ENCODE peak calls at places on chromosomes 5 and 9, in four cellular contexts. A, K, T and N are unnamed samples. For H3K4me1, the result is how much of the 10 kb centered on the place peaks cover.

GRCh38 chr5:158639876-158640570 is 459.7 kb downstream of the EBF1 start:
- DNase-seq in K (no peak), T (no peak), A (no peak), N (no peak)

GRCh38 chr9:111413996-111414395 is 70.2 kb downstream of the ECPAS start:
- DNase-seq in K (no peak), T (no peak), A (no peak), N (no peak)

GRCh38 chr9:125088752-125089151 is 54.6 kb downstream of the SCAI start:
- DNase-seq in K (no peak), A (no peak), T (no peak), N (no peak)

GRCh38 chr5:172452398-172453205 is 1.7 kb downstream of the SH3PXD2B start:
- DNase-seq in A (no peak), T (no peak), K (peak), N (no peak)

GRCh38 chr5:132104561-132104960 is 31.0 kb downstream of the CSF2 start:
- DNase-seq in T (no peak), A (no peak), K (no peak), N (no peak)

GRCh38 chr5:178468196-178468685 is 122.0 kb downstream of the COL23A1 start:
- DNase-seq in K (no peak), A (no peak), T (no peak), N (no peak)

GRCh38 chr5:145834554-145834916 is 607 bp downstream of the PRELID2 start:
- DNase-seq in K (no peak), A (no peak), T (no peak), N (no peak)

GRCh38 chr5:116308391-116308790 is 223.6 kb downstream of the COMMD10 start:
- DNase-seq in K (no peak), T (no peak), A (no peak), N (no peak)

GRCh38 chr9:24900179-24900578 is 354.5 kb upstream of the IZUMO3 start:
- DNase-seq in A (no peak), T (no peak), K (no peak), N (no peak)

GRCh38 chr9:129763235-129763917 is 10.5 kb upstream of the PTGES start:
- DNase-seq in T (no peak), K (no peak), A (no peak), N (no peak)

GRCh38 chr5:9149988-9150387 is 395.9 kb downstream of the SEMA5A start:
- DNase-seq in A (no peak), T (no peak), K (no peak), N (no peak)

GRCh38 chr9:136328622-136329041 is 1.3 kb downstream of the GPSM1 start:
- DNase-seq in A (no peak), K (peak), T (peak), N (peak)

GRCh38 chr9:21336467-21336866 is 1.3 kb upstream of the KLHL9 start:
- DNase-seq in K (no peak), A (no peak), T (no peak), N (no peak)

GRCh38 chr9:114272739-114273431 is 50.0 kb upstream of the ORM1 start:
- DNase-seq in A (no peak), K (no peak), T (no peak), N (peak)

GRCh38 chr5:179696605-179697004 is 2.2 kb upstream of the CANX start:
- DNase-seq in T (no peak), K (no peak), A (no peak), N (no peak)

GRCh38 chr5:854966-855743 is 4.4 kb upstream of the ZDHHC11 start:
- DNase-seq in K (no peak), T (peak), A (no peak), N (no peak)

GRCh38 chr5:63825984-63826383 is 136.3 kb downstream of the HTR1A start:
- DNase-seq in T (no peak), A (no peak), K (no peak), N (no peak)

DNA sequence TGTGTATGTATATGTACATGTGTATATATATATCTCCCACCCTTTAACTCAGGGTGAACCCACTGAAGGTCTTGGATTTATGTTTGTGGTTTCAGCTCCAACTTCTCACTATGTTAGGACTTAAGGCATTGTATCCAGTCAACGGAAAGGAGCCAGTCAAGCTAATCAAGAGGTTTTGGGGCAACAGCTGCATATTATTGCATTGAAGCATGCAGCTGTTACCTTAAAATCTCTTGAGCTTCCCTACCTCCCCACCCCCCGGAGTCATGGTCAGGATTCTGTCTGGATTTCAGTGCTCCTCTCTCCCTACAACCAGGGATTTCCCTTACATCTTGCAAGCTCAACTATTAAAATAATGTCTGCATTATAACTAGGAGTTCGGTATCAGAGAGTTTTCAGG is 399.5 kb downstream of the SPOCK1 start:
- DNase-seq in T (no peak), K (no peak), A (no peak), N (no peak)
- H3K4me1 ChIP-seq in T (under half), K (under half), A (under half), N (under half)

DNA sequence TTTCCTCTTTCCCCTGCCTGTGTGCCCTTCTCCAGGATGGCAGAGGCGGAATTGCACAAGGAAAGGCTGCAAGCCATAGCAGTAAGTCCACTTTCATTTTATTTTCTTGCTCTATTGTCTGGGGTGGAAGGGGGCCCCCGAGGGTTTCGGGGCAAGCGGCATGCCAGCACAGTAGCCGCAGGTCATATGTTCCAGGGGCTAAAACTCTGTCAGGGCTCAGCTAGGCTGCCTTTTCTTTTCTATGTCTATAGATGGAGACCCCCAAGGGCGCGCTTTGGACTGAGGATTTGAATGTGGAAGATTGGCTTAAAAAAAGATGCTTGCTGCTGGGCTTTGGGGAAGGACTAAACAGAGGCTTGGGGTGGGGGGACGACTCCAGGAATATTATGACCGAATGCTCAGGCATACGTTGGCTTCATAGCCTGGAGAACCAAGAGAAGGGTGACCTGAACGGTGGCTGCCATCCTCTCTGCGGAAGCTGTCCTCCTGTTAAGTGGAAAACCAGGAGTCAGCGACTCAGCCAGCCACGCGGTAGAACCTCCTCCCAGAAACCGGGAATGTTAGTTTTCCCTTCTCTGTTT is 545 bp downstream of the PALM2AKAP2 start:
- DNase-seq in A (no peak), T (no peak), K (peak), N (no peak)
- H3K4me3 ChIP-seq in A (peak), T (peak), K (peak), N (no peak)

DNA sequence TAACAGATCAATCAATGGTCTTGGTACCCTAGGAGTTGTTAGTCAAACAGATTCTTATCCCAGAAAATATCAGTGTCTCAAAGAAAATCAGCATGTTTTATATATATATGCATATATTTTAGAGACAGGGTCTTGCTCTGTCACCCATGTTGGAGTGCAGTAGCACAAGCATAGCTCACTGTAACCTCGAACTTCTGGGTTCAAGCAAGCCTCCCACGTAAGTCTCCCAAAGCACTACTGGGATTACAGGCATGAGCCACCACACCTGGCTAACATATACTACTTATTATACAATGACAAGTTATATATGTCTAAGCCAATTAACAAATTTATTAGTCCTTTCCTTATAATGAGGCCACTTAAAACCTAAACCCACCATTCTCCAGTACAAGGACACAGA is 10.4 kb downstream of the RAB14 start:
- DNase-seq in T (no peak), A (no peak), K (no peak), N (no peak)
- H3K4me1 ChIP-seq in T (half or more), A (half or more), K (half or more), N (under half)

DNA sequence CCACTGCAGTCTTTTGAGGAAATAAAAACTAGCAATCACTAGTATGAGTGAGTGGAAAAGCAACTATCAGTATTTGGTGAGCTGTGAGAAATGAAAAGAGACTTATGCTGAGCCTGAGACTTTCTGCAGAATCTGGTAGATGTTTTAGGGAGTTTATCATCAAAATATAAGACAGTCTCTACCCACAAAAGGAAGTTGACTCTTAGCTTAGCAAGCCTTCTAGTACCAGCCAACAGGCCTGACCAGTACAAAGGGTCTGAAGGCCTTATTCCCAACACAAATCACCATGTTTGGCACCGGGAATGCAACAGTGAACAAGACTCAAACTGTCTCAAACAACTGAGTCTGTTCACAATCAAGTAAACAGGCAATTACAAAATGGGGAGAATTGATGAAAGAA is 244.4 kb downstream of the CWC27 start:
- DNase-seq in A (no peak), T (no peak), K (no peak), N (no peak)
- H3K4me3 ChIP-seq in A (no peak), T (no peak), K (no peak), N (no peak)

DNA sequence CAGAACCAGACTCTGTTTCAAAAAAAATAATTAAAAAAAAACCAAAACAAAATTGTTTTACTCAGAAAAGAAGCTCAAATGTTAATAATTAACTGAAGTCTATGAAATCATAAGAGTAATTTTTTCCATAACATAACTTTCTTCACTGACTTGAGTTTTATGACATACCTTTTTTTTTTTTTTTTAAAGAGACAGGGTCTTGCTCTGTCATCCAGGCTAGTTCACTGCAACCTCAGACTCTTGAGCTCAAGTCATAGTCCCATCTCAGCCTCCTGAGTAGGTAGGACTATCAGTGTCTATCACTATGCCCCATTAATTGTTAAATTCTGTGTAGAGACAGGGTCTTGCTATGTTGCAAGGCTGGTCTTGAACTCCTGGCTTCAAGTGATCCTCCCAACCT is 21.9 kb downstream of the SAR1B start:
- DNase-seq in K (no peak), A (no peak), T (no peak), N (no peak)
- H3K4me1 ChIP-seq in K (under half), A (under half), T (under half), N (under half)

GRCh38 chr5:113337515-113338140 is 97.2 kb downstream of the TSSK1B start:
- DNase-seq in T (no peak), A (no peak), K (no peak), N (no peak)
- H3K4me3 ChIP-seq in T (no peak), A (no peak), K (no peak), N (peak)

GRCh38 chr9:126664893-126665695 is 51.4 kb downstream of the LMX1B start:
- DNase-seq in T (no peak), K (peak), A (no peak), N (no peak)

GRCh38 chr9:126658964-126659555 is 45.3 kb downstream of the LMX1B start:
- DNase-seq in T (no peak), K (no peak), A (no peak), N (no peak)

GRCh38 chr9:126663661-126664072 is 49.9 kb downstream of the LMX1B start:
- DNase-seq in T (peak), A (no peak), K (no peak), N (no peak)

GRCh38 chr9:126661122-126661520 is 47.4 kb downstream of the LMX1B start:
- DNase-seq in A (no peak), K (no peak), T (no peak), N (no peak)

GRCh38 chr9:126661521-126662251 is 48.0 kb downstream of the LMX1B start:
- DNase-seq in T (no peak), A (no peak), K (no peak), N (no peak)
- H3K4me1 ChIP-seq in T (under half), A (under half), K (under half), N (under half)

GRCh38 chr9:34134521-34134920 is 8.0 kb upstream of the DCAF12 start:
- DNase-seq in K (no peak), A (no peak), T (no peak), N (no peak)

DNA sequence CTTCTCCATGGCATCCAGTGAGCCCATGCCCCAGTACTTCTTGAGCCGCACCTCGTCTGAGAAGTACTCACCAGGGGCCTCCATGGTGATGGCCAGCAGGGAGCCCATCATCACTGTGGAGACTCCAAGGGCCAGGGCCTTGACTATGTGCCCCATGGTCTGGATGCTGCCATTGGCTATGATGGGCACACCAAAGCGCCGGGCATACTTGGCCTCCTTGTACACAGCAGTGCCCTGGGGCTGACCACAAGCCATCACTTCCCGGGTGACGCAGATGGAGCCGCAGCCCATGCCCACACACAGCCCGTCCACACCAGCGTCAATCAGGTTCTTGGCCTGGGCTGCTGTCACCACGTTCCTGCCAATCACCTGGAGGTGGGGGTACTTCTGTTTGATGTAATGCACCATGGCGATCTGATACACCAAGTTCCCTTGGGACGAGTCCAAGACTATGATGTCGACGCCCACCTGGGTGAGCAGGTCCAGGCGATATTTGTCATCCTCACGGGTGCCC is 7.0 kb upstream of the DCAF12 start:
- DNase-seq in A (no peak), T (no peak), K (no peak), N (no peak)
- H3K4me3 ChIP-seq in A (no peak), T (no peak), K (no peak), N (no peak)

DNA sequence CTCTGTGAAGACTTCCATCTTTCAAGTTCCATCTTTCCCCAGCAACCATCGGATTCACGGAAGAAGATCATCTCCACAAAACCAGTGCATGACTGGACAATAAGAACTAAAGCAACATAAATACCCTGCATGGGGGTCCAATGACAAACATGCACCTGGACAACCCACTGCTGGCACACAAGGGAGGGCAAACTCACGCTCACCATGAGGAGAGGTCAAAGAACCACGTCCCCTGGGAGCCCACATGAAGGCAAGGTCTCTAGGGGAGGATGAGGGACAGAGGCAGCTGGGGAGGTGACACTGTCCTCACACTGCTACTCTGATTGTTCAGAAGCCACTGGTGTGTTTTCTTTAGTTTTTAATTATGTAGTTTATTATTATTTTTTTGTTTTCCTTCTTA is 190.8 kb downstream of the MED10 start:
- DNase-seq in A (no peak), K (no peak), T (no peak), N (no peak)
- H3K4me1 ChIP-seq in A (under half), K (under half), T (under half), N (under half)